ENCODE peak calls at places on chromosomes 3 and 15, in five cellular contexts. One of them, this sample, is unnamed.

GRCh38 chr3:23442598-23443383 is 239.7 kb downstream of the UBE2E2 start:
- DNase-seq in NB4: peak
- DNase-seq in mesothelial cell of epicardium: no peak
- DNase-seq in B cell: peak
- DNase-seq in nephron progenitor cell: no peak
- DNase-seq in this sample: peak

GRCh38 chr15:101228313-101228712 is 23.5 kb downstream of the CHSY1 start:
- DNase-seq in nephron progenitor cell: no peak
- DNase-seq in B cell: no peak
- DNase-seq in mesothelial cell of epicardium: no peak
- DNase-seq in NB4: no peak
- DNase-seq in this sample: no peak

GRCh38 chr3:55330355-55330754 is 156.8 kb downstream of the WNT5A start:
- DNase-seq in B cell: no peak
- DNase-seq in nephron progenitor cell: no peak
- DNase-seq in NB4: no peak
- DNase-seq in mesothelial cell of epicardium: no peak
- DNase-seq in this sample: no peak

GRCh38 chr3:1262246-1262645 is 169.4 kb downstream of the CNTN6 start:
- DNase-seq in B cell: no peak
- DNase-seq in NB4: no peak
- DNase-seq in mesothelial cell of epicardium: no peak
- DNase-seq in nephron progenitor cell: no peak
- DNase-seq in this sample: no peak

GRCh38 chr15:39018966-39019365 is 454.4 kb upstream of the RASGRP1 start:
- DNase-seq in NB4: no peak
- DNase-seq in mesothelial cell of epicardium: no peak
- DNase-seq in nephron progenitor cell: no peak
- DNase-seq in B cell: no peak
- DNase-seq in this sample: no peak

GRCh38 chr3:71150293-71150954 is 433.1 kb downstream of the FOXP1 start:
- DNase-seq in NB4: no peak
- DNase-seq in nephron progenitor cell: no peak
- DNase-seq in B cell: no peak
- DNase-seq in mesothelial cell of epicardium: no peak
- DNase-seq in this sample: peak

GRCh38 chr15:73633991-73634495 is 854 bp upstream of the NPTN start:
- DNase-seq in NB4: peak
- DNase-seq in B cell: no peak
- DNase-seq in mesothelial cell of epicardium: no peak
- DNase-seq in nephron progenitor cell: no peak
- DNase-seq in this sample: no peak

GRCh38 chr3:196016485-196016884 is 65.4 kb downstream of the TFRC start:
- DNase-seq in mesothelial cell of epicardium: no peak
- DNase-seq in NB4: peak
- DNase-seq in nephron progenitor cell: no peak
- DNase-seq in B cell: no peak
- DNase-seq in this sample: no peak

GRCh38 chr15:79602731-79603130 is 170.6 kb downstream of the MINAR1 start:
- DNase-seq in NB4: no peak
- DNase-seq in mesothelial cell of epicardium: no peak
- DNase-seq in nephron progenitor cell: no peak
- DNase-seq in B cell: no peak
- DNase-seq in this sample: no peak

GRCh38 chr15:45143056-45143455 is 13.3 kb downstream of the DUOX1 start:
- DNase-seq in mesothelial cell of epicardium: no peak
- DNase-seq in nephron progenitor cell: no peak
- DNase-seq in NB4: no peak
- DNase-seq in B cell: no peak
- DNase-seq in this sample: no peak

GRCh38 chr3:36923523-36923943 is 21.3 kb downstream of the TRANK1 start:
- DNase-seq in B cell: peak
- DNase-seq in mesothelial cell of epicardium: no peak
- DNase-seq in NB4: no peak
- DNase-seq in nephron progenitor cell: no peak
- DNase-seq in this sample: no peak

GRCh38 chr3:16917256-16917935 is 32.6 kb downstream of the PLCL2 start:
- DNase-seq in B cell: no peak
- DNase-seq in nephron progenitor cell: no peak
- DNase-seq in NB4: no peak
- DNase-seq in mesothelial cell of epicardium: no peak
- DNase-seq in this sample: no peak

GRCh38 chr15:96276438-96277210 is 53.9 kb upstream of the NR2F2 start:
- DNase-seq in nephron progenitor cell: no peak
- DNase-seq in NB4: no peak
- DNase-seq in mesothelial cell of epicardium: no peak
- DNase-seq in B cell: no peak
- DNase-seq in this sample: no peak

GRCh38 chr3:111667621-111668239 is 72.6 kb upstream of the ZBED2 start:
- DNase-seq in mesothelial cell of epicardium: no peak
- DNase-seq in nephron progenitor cell: no peak
- DNase-seq in B cell: peak
- DNase-seq in NB4: peak
- DNase-seq in this sample: peak

GRCh38 chr3:134873789-134874188 is 78.7 kb downstream of the EPHB1 start:
- DNase-seq in B cell: no peak
- DNase-seq in mesothelial cell of epicardium: no peak
- DNase-seq in NB4: no peak
- DNase-seq in nephron progenitor cell: no peak
- DNase-seq in this sample: no peak

GRCh38 chr15:40953713-40954074 is 423 bp downstream of the CHAC1 start:
- DNase-seq in nephron progenitor cell: peak
- DNase-seq in B cell: no peak
- DNase-seq in NB4: no peak
- DNase-seq in mesothelial cell of epicardium: no peak
- DNase-seq in this sample: no peak

GRCh38 chr15:61411941-61412510 is 182.9 kb upstream of the RORA start:
- DNase-seq in mesothelial cell of epicardium: no peak
- DNase-seq in nephron progenitor cell: no peak
- DNase-seq in NB4: no peak
- DNase-seq in B cell: no peak
- DNase-seq in this sample: no peak

GRCh38 chr3:187958432-187959003 is 195.4 kb upstream of the LPP start:
- DNase-seq in B cell: peak
- DNase-seq in mesothelial cell of epicardium: no peak
- DNase-seq in nephron progenitor cell: no peak
- DNase-seq in NB4: no peak
- DNase-seq in this sample: no peak

GRCh38 chr15:64521726-64522164 is 61.4 kb downstream of the ZNF609 start:
- DNase-seq in B cell: no peak
- DNase-seq in nephron progenitor cell: no peak
- DNase-seq in NB4: peak
- DNase-seq in mesothelial cell of epicardium: no peak
- DNase-seq in this sample: no peak

GRCh38 chr3:111473550-111473949 is 68.4 kb upstream of the CD96 start:
- DNase-seq in mesothelial cell of epicardium: no peak
- DNase-seq in B cell: no peak
- DNase-seq in nephron progenitor cell: peak
- DNase-seq in NB4: peak
- DNase-seq in this sample: no peak

GRCh38 chr3:82643948-82644347 is 882.5 kb upstream of the GBE1 start:
- DNase-seq in mesothelial cell of epicardium: no peak
- DNase-seq in nephron progenitor cell: no peak
- DNase-seq in B cell: no peak
- DNase-seq in NB4: peak
- DNase-seq in this sample: no peak

GRCh38 chr15:93300796-93301195 is 211.8 kb upstream of the RGMA start:
- DNase-seq in B cell: no peak
- DNase-seq in NB4: no peak
- DNase-seq in mesothelial cell of epicardium: no peak
- DNase-seq in nephron progenitor cell: no peak
- DNase-seq in this sample: no peak

GRCh38 chr3:13655074-13655913 is 106.4 kb downstream of the FBLN2 start:
- DNase-seq in NB4: peak
- DNase-seq in mesothelial cell of epicardium: peak
- DNase-seq in B cell: peak
- DNase-seq in nephron progenitor cell: peak
- DNase-seq in this sample: peak

GRCh38 chr3:110562621-110563020 is 509.0 kb upstream of the NECTIN3 start:
- DNase-seq in NB4: no peak
- DNase-seq in nephron progenitor cell: no peak
- DNase-seq in B cell: no peak
- DNase-seq in mesothelial cell of epicardium: no peak
- DNase-seq in this sample: no peak

GRCh38 chr15:80105193-80105984 is 45.9 kb downstream of the ZFAND6 start:
- DNase-seq in B cell: no peak
- DNase-seq in mesothelial cell of epicardium: no peak
- DNase-seq in NB4: no peak
- DNase-seq in nephron progenitor cell: no peak
- DNase-seq in this sample: no peak

GRCh38 chr3:186048119-186048518 is 60.8 kb downstream of the ETV5 start:
- DNase-seq in B cell: no peak
- DNase-seq in mesothelial cell of epicardium: no peak
- DNase-seq in NB4: no peak
- DNase-seq in nephron progenitor cell: no peak
- DNase-seq in this sample: no peak

GRCh38 chr15:73317651-73318462 is 50.9 kb downstream of the HCN4 start:
- DNase-seq in B cell: no peak
- DNase-seq in nephron progenitor cell: no peak
- DNase-seq in NB4: peak
- DNase-seq in mesothelial cell of epicardium: no peak
- DNase-seq in this sample: no peak

GRCh38 chr15:63969652-63970421 is 76.4 kb downstream of the DAPK2 start:
- DNase-seq in NB4: no peak
- DNase-seq in mesothelial cell of epicardium: no peak
- DNase-seq in nephron progenitor cell: no peak
- DNase-seq in B cell: no peak
- DNase-seq in this sample: no peak

GRCh38 chr3:24773798-24774197 is 279.1 kb upstream of the THRB start:
- DNase-seq in nephron progenitor cell: peak
- DNase-seq in B cell: peak
- DNase-seq in NB4: peak
- DNase-seq in mesothelial cell of epicardium: peak
- DNase-seq in this sample: peak

GRCh38 chr3:10703875-10704274 is 112.2 kb upstream of the SLC6A11 start:
- DNase-seq in nephron progenitor cell: peak
- DNase-seq in NB4: peak
- DNase-seq in mesothelial cell of epicardium: no peak
- DNase-seq in B cell: no peak
- DNase-seq in this sample: no peak

GRCh38 chr3:10709110-10709781 is 106.8 kb upstream of the SLC6A11 start:
- DNase-seq in mesothelial cell of epicardium: no peak
- DNase-seq in nephron progenitor cell: no peak
- DNase-seq in B cell: no peak
- DNase-seq in NB4: peak
- DNase-seq in this sample: no peak

GRCh38 chr3:10706156-10707088 is 109.6 kb upstream of the SLC6A11 start:
- DNase-seq in B cell: no peak
- DNase-seq in nephron progenitor cell: no peak
- DNase-seq in mesothelial cell of epicardium: no peak
- DNase-seq in NB4: peak
- DNase-seq in this sample: no peak

GRCh38 chr3:10707984-10708868 is 107.8 kb upstream of the SLC6A11 start:
- DNase-seq in NB4: no peak
- DNase-seq in mesothelial cell of epicardium: no peak
- DNase-seq in B cell: no peak
- DNase-seq in nephron progenitor cell: peak
- DNase-seq in this sample: peak

DNA sequence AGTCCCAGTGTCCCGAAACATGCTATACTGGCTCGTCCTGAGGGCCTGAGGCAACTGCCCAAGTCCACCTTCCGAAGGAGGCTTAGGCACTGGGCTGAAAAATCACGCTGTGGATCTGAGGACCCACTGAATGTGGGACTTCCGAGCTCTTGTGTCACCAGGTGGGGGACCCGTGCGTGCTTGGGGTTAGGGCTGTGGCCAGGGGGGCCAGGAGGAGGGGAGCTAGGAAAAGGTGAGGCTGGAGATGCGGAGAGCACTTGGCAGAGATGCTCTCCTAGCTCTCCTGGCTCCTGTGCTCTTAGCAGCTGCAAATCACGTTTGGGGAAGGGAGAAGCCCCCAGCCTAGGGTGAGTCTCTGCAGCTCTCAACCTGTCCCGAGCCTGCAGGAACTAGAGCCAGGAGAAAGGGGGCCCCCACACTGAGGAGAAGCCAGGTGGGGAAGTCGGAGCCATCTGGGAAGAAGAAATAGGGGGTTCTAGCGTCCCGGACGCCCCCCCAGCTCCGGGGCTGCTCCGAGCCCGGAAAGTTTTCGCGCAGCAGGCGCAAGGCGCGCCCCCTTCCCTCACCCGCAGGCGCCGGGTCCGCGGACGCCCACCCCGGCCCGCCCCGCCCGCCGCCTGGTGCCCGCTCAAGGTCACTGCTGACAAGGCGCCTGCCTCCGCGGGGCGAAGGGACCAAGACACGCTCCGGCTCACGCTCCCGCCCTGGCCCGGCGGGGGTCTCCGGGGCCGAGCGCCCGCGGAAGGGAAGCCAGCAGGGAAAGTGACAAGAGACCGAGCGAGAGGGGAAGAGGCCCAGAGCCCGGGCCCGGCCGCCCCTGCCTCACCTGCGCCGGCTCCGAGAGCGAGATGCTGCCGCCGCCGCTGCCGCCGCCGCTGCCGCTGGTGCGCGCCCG is 108.7 kb upstream of the SLC6A11 start:
- DNase-seq in B cell: peak
- DNase-seq in NB4: no peak
- DNase-seq in mesothelial cell of epicardium: no peak
- DNase-seq in nephron progenitor cell: peak
- DNase-seq in this sample: peak
- TF ChIP-seq CTCF in B cell: no peak
- TF ChIP-seq CTCF in NB4: no peak
- TF ChIP-seq CTCF in mesothelial cell of epicardium: no peak
- TF ChIP-seq CTCF in nephron progenitor cell: peak
- TF ChIP-seq CTCF in this sample: no peak

GRCh38 chr3:174000675-174001074 is 603.1 kb downstream of the NLGN1 start:
- DNase-seq in B cell: no peak
- DNase-seq in nephron progenitor cell: no peak
- DNase-seq in mesothelial cell of epicardium: no peak
- DNase-seq in NB4: no peak
- DNase-seq in this sample: no peak

DNA sequence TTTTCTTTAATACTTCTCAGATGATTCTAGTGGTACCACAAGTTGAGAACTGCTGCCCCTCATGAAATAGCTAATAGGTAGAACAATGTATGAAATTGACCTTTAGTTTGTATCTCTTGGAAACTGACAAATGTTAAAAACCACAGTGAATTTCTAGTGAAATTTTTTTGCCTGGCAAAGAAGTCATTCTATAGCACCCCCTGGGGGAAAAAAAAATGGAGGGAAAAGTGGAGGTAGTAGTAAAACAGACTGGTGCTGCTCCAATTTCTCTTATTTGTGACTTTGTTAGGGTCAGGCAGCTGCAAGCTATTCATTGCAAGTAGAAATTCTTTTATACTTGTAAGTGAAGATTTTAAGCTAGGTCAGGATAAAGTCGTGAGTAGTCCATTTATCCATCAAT is 605.0 kb downstream of the NLGN1 start:
- DNase-seq in B cell: no peak
- DNase-seq in nephron progenitor cell: no peak
- DNase-seq in mesothelial cell of epicardium: no peak
- DNase-seq in NB4: peak
- DNase-seq in this sample: no peak
- TF ChIP-seq CTCF in B cell: no peak
- TF ChIP-seq CTCF in nephron progenitor cell: peak
- TF ChIP-seq CTCF in mesothelial cell of epicardium: no peak
- TF ChIP-seq CTCF in NB4: no peak
- TF ChIP-seq CTCF in this sample: no peak

GRCh38 chr3:76753599-76753998 is 286.3 kb upstream of the ROBO2 start:
- DNase-seq in mesothelial cell of epicardium: no peak
- DNase-seq in nephron progenitor cell: no peak
- DNase-seq in NB4: no peak
- DNase-seq in B cell: no peak
- DNase-seq in this sample: no peak
- TF ChIP-seq CTCF in mesothelial cell of epicardium: no peak
- TF ChIP-seq CTCF in nephron progenitor cell: peak
- TF ChIP-seq CTCF in NB4: no peak
- TF ChIP-seq CTCF in B cell: no peak
- TF ChIP-seq CTCF in this sample: no peak

GRCh38 chr3:8607285-8608040 is 37.1 kb downstream of the SSUH2 start:
- DNase-seq in nephron progenitor cell: peak
- DNase-seq in mesothelial cell of epicardium: no peak
- DNase-seq in B cell: no peak
- DNase-seq in NB4: peak
- DNase-seq in this sample: no peak
- TF ChIP-seq CTCF in nephron progenitor cell: peak
- TF ChIP-seq CTCF in mesothelial cell of epicardium: no peak
- TF ChIP-seq CTCF in B cell: no peak
- TF ChIP-seq CTCF in NB4: no peak
- TF ChIP-seq CTCF in this sample: no peak

This sample was measured in GM13976.